ENCODE peak calls at places on chromosomes 13 and 19, in seven cellular contexts. N, W, V, C, B, S and Q are unnamed samples.
A peak's percentile ranks its signal among the peaks of the same experiment; 100 is the strongest.

GRCh38 chr19:40221858-40222619 is 3.9 kb upstream of the TTC9B start:
- DNase-seq in S (peak; percentile 93), W (no peak), V (peak; percentile 90), C (peak; percentile 84), N (peak; percentile 80), B (no peak), Q (peak; percentile 84)

GRCh38 chr13:110425444-110425780 is 118.3 kb downstream of the COL4A2 start:
- DNase-seq in V (no peak), S (no peak), C (no peak), W (no peak), N (no peak), B (no peak), Q (no peak)

GRCh38 chr19:35151273-35152065 is 3.1 kb upstream of the FXYD5 start:
- DNase-seq in V (peak; percentile 61), C (no peak), B (no peak), S (no peak), W (no peak), N (no peak), Q (no peak)

GRCh38 chr19:13795595-13796300 is 505 bp downstream of the ZSWIM4 start:
- DNase-seq in N (no peak), S (no peak), B (peak; percentile 75), W (no peak), V (peak; percentile 67), C (no peak), Q (no peak)

GRCh38 chr13:36175621-36176020 is 38.7 kb downstream of the SOHLH2 start:
- DNase-seq in N (no peak), S (no peak), B (no peak), V (no peak), W (no peak), C (no peak), Q (no peak)

GRCh38 chr19:49425922-49426592 is 869 bp downstream of the GFY start:
- DNase-seq in N (no peak), W (no peak), B (no peak), S (no peak), V (peak; percentile 96), C (peak; percentile 84), Q (no peak)

GRCh38 chr19:49682274-49682673 is 5.2 kb downstream of the PRMT1 start:
- DNase-seq in W (no peak), V (no peak), S (no peak), C (no peak), N (no peak), B (no peak), Q (no peak)

GRCh38 chr13:34347784-34348573 is 530.0 kb downstream of the RFC3 start:
- DNase-seq in W (no peak), N (peak; percentile 8), V (no peak), C (no peak), S (no peak), B (no peak), Q (no peak)

GRCh38 chr13:46348976-46349375 is 38.1 kb downstream of the RUBCNL start:
- DNase-seq in S (no peak), C (no peak), V (no peak), N (no peak), W (no peak), B (no peak), Q (no peak)

GRCh38 chr13:38301236-38301635 is 48.4 kb upstream of the UFM1 start:
- DNase-seq in B (no peak), V (no peak), W (no peak), C (no peak), S (no peak), N (no peak), Q (no peak)

GRCh38 chr13:32150794-32151193 is 119.2 kb downstream of the FRY start:
- DNase-seq in B (no peak), S (peak; percentile 92), V (no peak), W (no peak), C (no peak), N (peak; percentile 45), Q (peak; percentile 89)

GRCh38 chr13:112716461-112716820 is 26.6 kb downstream of the ATP11A start:
- DNase-seq in B (no peak), N (no peak), C (no peak), W (no peak), S (no peak), V (no peak), Q (no peak)

GRCh38 chr13:45367358-45367757 is 26.4 kb upstream of the TPT1 start:
- DNase-seq in S (peak; percentile 66), V (peak; percentile 88), W (no peak), N (no peak), B (peak; percentile 69), C (peak; percentile 66), Q (peak; percentile 52)

GRCh38 chr13:114057131-114058050 is 75.0 kb downstream of the RASA3 start:
- DNase-seq in N (no peak), B (no peak), V (no peak), S (no peak), W (no peak), C (no peak), Q (no peak)

GRCh38 chr13:22110368-22110767 is 439.5 kb downstream of the FGF9 start:
- DNase-seq in C (no peak), N (no peak), V (no peak), S (peak; percentile 72), B (no peak), W (no peak), Q (no peak)

GRCh38 chr19:1037553-1038115 is 2.3 kb upstream of the ABCA7 start:
- DNase-seq in S (no peak), N (no peak), V (no peak), B (no peak), W (peak; percentile 60), C (no peak), Q (no peak)

GRCh38 chr19:6271251-6271650 is 8.5 kb downstream of the MLLT1 start:
- DNase-seq in N (no peak), W (no peak), C (no peak), S (no peak), V (peak; percentile 55), B (no peak), Q (peak; percentile 26)
- TF ChIP-seq CTCF in N (no peak), W (no peak), C (peak; percentile 52), S (peak; percentile 44), V (peak; percentile 54), B (peak; percentile 5), Q (peak; percentile 16)

GRCh38 chr19:5264453-5264852 is 76.2 kb downstream of the PTPRS start:
- DNase-seq in C (no peak), W (no peak), S (no peak), B (no peak), V (no peak), N (no peak), Q (no peak)

GRCh38 chr19:5262721-5263120 is 77.9 kb downstream of the PTPRS start:
- DNase-seq in N (no peak), S (no peak), V (no peak), C (no peak), W (no peak), B (no peak), Q (no peak)

GRCh38 chr19:5265260-5265659 is 75.4 kb downstream of the PTPRS start:
- DNase-seq in B (no peak), V (no peak), W (no peak), N (no peak), C (no peak), S (no peak), Q (no peak)

GRCh38 chr19:5261151-5261890 is 79.3 kb downstream of the PTPRS start:
- DNase-seq in V (no peak), S (no peak), B (no peak), N (no peak), C (no peak), W (no peak), Q (no peak)

DNA sequence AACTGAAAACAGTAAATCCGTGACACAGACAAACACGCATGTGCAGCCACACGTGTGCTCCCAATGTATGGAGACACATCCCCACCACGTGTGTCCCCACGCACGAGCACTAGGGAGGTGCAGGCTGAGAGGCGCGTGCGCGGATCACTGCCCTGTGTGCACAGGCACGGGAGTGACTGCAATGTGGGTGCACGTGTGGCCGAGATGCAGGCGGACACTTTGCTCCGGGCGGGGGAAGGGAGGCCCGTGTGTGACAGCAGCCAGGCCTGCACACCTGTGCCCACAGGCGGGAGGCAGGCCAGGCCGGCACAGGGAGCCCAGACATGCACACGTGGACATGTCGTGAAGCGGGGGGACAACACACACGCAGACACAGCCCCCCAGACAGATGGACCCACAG is 77.0 kb downstream of the PTPRS start:
- DNase-seq in N (no peak), V (no peak), W (no peak), B (no peak), C (no peak), S (no peak), Q (no peak)
- H3K27ac ChIP-seq in N (no peak overlapping the region), V (no peak overlapping the region), W (no peak overlapping the region), B (no peak overlapping the region), C (no peak overlapping the region), S (no peak overlapping the region), Q (no peak overlapping the region)

DNA sequence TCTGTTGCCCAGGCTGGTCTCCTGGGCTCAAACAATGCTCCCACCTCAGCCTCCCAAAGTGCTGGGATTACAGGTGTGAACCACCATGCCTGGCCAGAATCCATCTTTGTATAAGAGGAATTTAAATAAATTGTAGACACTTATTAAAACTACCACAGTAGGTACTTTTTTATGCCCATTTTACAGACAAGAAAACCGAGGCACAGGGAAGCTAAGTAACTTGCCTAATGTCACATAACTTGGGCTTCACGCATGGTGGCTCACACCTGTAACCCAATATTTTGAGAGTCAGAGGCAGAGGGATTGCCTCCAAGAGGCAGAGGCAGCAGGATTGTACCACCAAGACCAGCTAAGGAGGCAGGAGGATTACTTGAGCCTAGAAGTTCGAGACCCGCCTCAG is 22.7 kb upstream of the CALM3 start:
- DNase-seq in C (no peak), S (no peak), N (no peak), V (no peak), W (no peak), B (no peak), Q (no peak)
- H3K4me1 ChIP-seq in C (no peaks in the 10 kb centered on the region), S (no peaks in the 10 kb centered on the region), N (no peaks in the 10 kb centered on the region), V (no peaks in the 10 kb centered on the region), W (no peaks in the 10 kb centered on the region), B (no peaks in the 10 kb centered on the region), Q (no peaks in the 10 kb centered on the region)

GRCh38 chr19:33214621-33215020 is 11.0 kb downstream of the SLC7A10 start:
- DNase-seq in B (no peak), S (no peak), N (no peak), V (peak; percentile 79), C (no peak), W (no peak), Q (no peak)
- TF ChIP-seq CTCF in B (no peak), S (no peak), N (no peak), V (peak; percentile 63), C (peak; percentile 77), W (no peak), Q (no peak)

DNA sequence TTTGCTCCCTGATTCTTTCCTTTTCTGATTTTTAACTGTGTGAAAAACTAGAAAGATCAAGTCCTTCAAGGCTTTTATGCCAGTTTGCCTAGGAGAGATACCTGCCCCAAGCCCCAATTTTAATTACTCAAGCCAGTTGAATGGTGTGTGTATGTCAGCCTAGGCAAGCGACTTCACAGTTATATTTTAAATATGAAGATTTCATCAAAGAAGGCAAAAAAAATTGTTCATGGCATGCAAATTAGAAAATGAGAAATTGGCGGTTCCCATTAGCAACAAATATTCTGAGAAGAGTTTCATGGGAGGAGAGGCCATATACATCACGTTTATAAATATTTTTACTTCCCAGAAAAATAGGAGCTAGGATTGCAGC is 167.6 kb downstream of the SLC7A1 start:
- DNase-seq in N (no peak), V (no peak), W (no peak), B (no peak), S (no peak), C (no peak), Q (no peak)
- H3K27ac ChIP-seq in N (no peak overlapping the region), V (no peak overlapping the region), W (no peak overlapping the region), B (no peak overlapping the region), S (peak overlapping the region; percentile 92), C (no peak overlapping the region), Q (peak overlapping the region; percentile 40)

GRCh38 chr13:23377603-23378002 is 55.9 kb downstream of the SACS start:
- DNase-seq in S (no peak), N (no peak), C (no peak), V (no peak), W (no peak), B (no peak), Q (peak; percentile 21)
- H3K4me1 ChIP-seq in S (peaks cover 60% of the 10 kb centered on the region), N (no peaks in the 10 kb centered on the region), C (peaks cover 9% of the 10 kb centered on the region), V (no peaks in the 10 kb centered on the region), W (no peaks in the 10 kb centered on the region), B (peaks cover 17% of the 10 kb centered on the region), Q (no peaks in the 10 kb centered on the region)